ENCODE peak calls at places on chromosomes 5 and 9, in eight cellular contexts. H is HAP-1; T is pons; K is activated naive CD4-positive, alpha-beta T cell; I is RCC 7860; Z is T follicular helper cell; C is memory B cell; M is cardiac muscle cell. U is an unnamed sample.

GRCh38 chr5:43416233-43416987 is 4.2 kb upstream of the CCL28 start:
- DNase-seq in K (no peak), M (no peak), H (no peak), Z (no peak), I (peak), T (no peak), C (no peak), U (no peak)

GRCh38 chr9:1726993-1727759 is 288.0 kb upstream of the SMARCA2 start:
- DNase-seq in H (peak), Z (no peak), I (no peak), T (no peak), C (no peak), K (no peak), M (no peak), U (no peak)

GRCh38 chr9:93594041-93594756 is 17.8 kb downstream of the PHF2 start:
- DNase-seq in M (no peak), Z (no peak), C (no peak), T (no peak), I (no peak), K (no peak), H (peak), U (no peak)

GRCh38 chr5:151870820-151871219 is 53.8 kb downstream of the GLRA1 start:
- DNase-seq in Z (no peak), M (peak), T (no peak), I (peak), C (no peak), H (no peak), K (no peak), U (peak)

GRCh38 chr5:40841068-40841805 is at the start of gene CARD6:
- DNase-seq in T (peak), I (no peak), C (no peak), H (no peak), M (peak), K (no peak), Z (no peak), U (no peak)

GRCh38 chr5:178113841-178114324 is 551 bp downstream of the N4BP3 start:
- DNase-seq in M (no peak), T (no peak), I (no peak), K (no peak), H (no peak), C (no peak), Z (no peak), U (no peak)

GRCh38 chr5:176185133-176185733 is 53.0 kb upstream of the SIMC1 start:
- DNase-seq in I (no peak), H (no peak), C (no peak), Z (no peak), K (no peak), M (no peak), T (no peak), U (no peak)

GRCh38 chr5:176671890-176672615 is 24.8 kb downstream of the TSPAN17 start:
- DNase-seq in K (no peak), H (peak), I (no peak), M (no peak), Z (no peak), T (no peak), C (no peak), U (no peak)

GRCh38 chr9:124800306-124801259 is 23.6 kb downstream of the OLFML2A start:
- DNase-seq in T (peak), C (peak), K (no peak), H (no peak), M (peak), Z (no peak), I (no peak), U (no peak)

GRCh38 chr5:178338750-178339144 is 106.1 kb upstream of the PHYKPL start:
- DNase-seq in T (no peak), M (no peak), H (no peak), K (no peak), I (no peak), C (no peak), Z (no peak), U (no peak)

GRCh38 chr9:108854641-108855528 is 901 bp downstream of the ACTL7B start:
- DNase-seq in H (no peak), K (no peak), I (no peak), C (no peak), Z (no peak), T (no peak), M (peak), U (no peak)

GRCh38 chr9:91843623-91844111 is 106.4 kb downstream of the ROR2 start:
- DNase-seq in M (no peak), C (no peak), H (no peak), K (no peak), Z (no peak), I (no peak), T (no peak), U (no peak)

GRCh38 chr9:35552837-35553236 is 52.2 kb upstream of the TESK1 start:
- DNase-seq in Z (no peak), M (no peak), T (no peak), I (no peak), H (no peak), K (no peak), C (no peak), U (no peak)

GRCh38 chr5:43635374-43635773 is 32.4 kb downstream of the NNT start:
- DNase-seq in H (no peak), M (no peak), I (peak), T (no peak), Z (no peak), K (no peak), C (no peak), U (no peak)

GRCh38 chr9:31347082-31347617 is 1037.3 kb upstream of the ACO1 start:
- DNase-seq in T (peak), H (no peak), I (no peak), C (peak), Z (no peak), M (peak), K (no peak), U (peak)

U was measured in kidney epithelial cell.